ENCODE peak calls at places on chromosomes 12 and 14, in eight cellular contexts. One of them, this sample, is unnamed. For H3K27me3, the result is how much of the 10 kb centered on the place peaks cover.

GRCh38 chr14:102150636-102151195 is 11.0 kb downstream of the WDR20 start:
- DNase-seq in tibial nerve: no peak
- DNase-seq in right lobe of liver: no peak
- DNase-seq in ovary: no peak
- DNase-seq in sigmoid colon: no peak
- DNase-seq in transverse colon: no peak
- DNase-seq in heart left ventricle: no peak
- DNase-seq in HCT116: no peak
- DNase-seq in this sample: no peak

GRCh38 chr14:102262894-102263462 is 42.0 kb downstream of the MOK start:
- DNase-seq in HCT116: peak
- DNase-seq in transverse colon: no peak
- DNase-seq in heart left ventricle: no peak
- DNase-seq in right lobe of liver: no peak
- DNase-seq in tibial nerve: no peak
- DNase-seq in ovary: no peak
- DNase-seq in sigmoid colon: no peak
- DNase-seq in this sample: no peak

GRCh38 chr14:64337901-64338615 is 43.9 kb upstream of the ESR2 start:
- DNase-seq in HCT116: no peak
- DNase-seq in heart left ventricle: peak
- DNase-seq in sigmoid colon: no peak
- DNase-seq in right lobe of liver: no peak
- DNase-seq in tibial nerve: peak
- DNase-seq in transverse colon: peak
- DNase-seq in ovary: no peak
- DNase-seq in this sample: peak

GRCh38 chr14:89356927-89357326 is 60.1 kb downstream of the FOXN3 start:
- DNase-seq in heart left ventricle: no peak
- DNase-seq in right lobe of liver: no peak
- DNase-seq in ovary: no peak
- DNase-seq in HCT116: no peak
- DNase-seq in sigmoid colon: no peak
- DNase-seq in transverse colon: no peak
- DNase-seq in tibial nerve: no peak
- DNase-seq in this sample: no peak

GRCh38 chr12:107418976-107419375 is 266.6 kb upstream of the PWP1 start:
- DNase-seq in transverse colon: no peak
- DNase-seq in tibial nerve: no peak
- DNase-seq in HCT116: no peak
- DNase-seq in sigmoid colon: no peak
- DNase-seq in ovary: no peak
- DNase-seq in right lobe of liver: no peak
- DNase-seq in heart left ventricle: no peak
- DNase-seq in this sample: no peak

GRCh38 chr14:99909500-99910064 is 116.4 kb downstream of the EML1 start:
- DNase-seq in tibial nerve: no peak
- DNase-seq in HCT116: no peak
- DNase-seq in right lobe of liver: no peak
- DNase-seq in transverse colon: no peak
- DNase-seq in sigmoid colon: no peak
- DNase-seq in ovary: no peak
- DNase-seq in heart left ventricle: no peak
- DNase-seq in this sample: no peak

GRCh38 chr12:2460051-2460450 is 334.7 kb upstream of the FKBP4 start:
- DNase-seq in ovary: no peak
- DNase-seq in transverse colon: no peak
- DNase-seq in right lobe of liver: no peak
- DNase-seq in HCT116: no peak
- DNase-seq in sigmoid colon: peak
- DNase-seq in heart left ventricle: no peak
- DNase-seq in tibial nerve: no peak
- DNase-seq in this sample: no peak

GRCh38 chr12:120264511-120265202 is 873 bp downstream of the PXN start:
- DNase-seq in transverse colon: no peak
- DNase-seq in HCT116: no peak
- DNase-seq in right lobe of liver: peak
- DNase-seq in ovary: no peak
- DNase-seq in sigmoid colon: no peak
- DNase-seq in heart left ventricle: peak
- DNase-seq in tibial nerve: no peak
- DNase-seq in this sample: peak

GRCh38 chr14:101889898-101890297 is 74.5 kb upstream of the DYNC1H1 start:
- DNase-seq in transverse colon: peak
- DNase-seq in heart left ventricle: no peak
- DNase-seq in ovary: no peak
- DNase-seq in HCT116: no peak
- DNase-seq in tibial nerve: no peak
- DNase-seq in right lobe of liver: no peak
- DNase-seq in sigmoid colon: no peak
- DNase-seq in this sample: no peak

GRCh38 chr14:75437201-75438143 is 9.7 kb downstream of the JDP2 start:
- DNase-seq in tibial nerve: no peak
- DNase-seq in sigmoid colon: no peak
- DNase-seq in right lobe of liver: no peak
- DNase-seq in ovary: no peak
- DNase-seq in HCT116: no peak
- DNase-seq in heart left ventricle: no peak
- DNase-seq in transverse colon: no peak
- DNase-seq in this sample: peak

GRCh38 chr14:73712071-73712506 is 2.1 kb downstream of the PNMA1 start:
- DNase-seq in right lobe of liver: no peak
- DNase-seq in transverse colon: no peak
- DNase-seq in ovary: no peak
- DNase-seq in tibial nerve: no peak
- DNase-seq in HCT116: no peak
- DNase-seq in sigmoid colon: no peak
- DNase-seq in heart left ventricle: no peak
- DNase-seq in this sample: no peak

GRCh38 chr14:95332641-95333040 is 12.9 kb upstream of the CLMN start:
- DNase-seq in transverse colon: peak
- DNase-seq in heart left ventricle: no peak
- DNase-seq in HCT116: no peak
- DNase-seq in ovary: no peak
- DNase-seq in tibial nerve: no peak
- DNase-seq in right lobe of liver: no peak
- DNase-seq in sigmoid colon: no peak
- DNase-seq in this sample: no peak

GRCh38 chr12:79317184-79317847 is 373.4 kb downstream of the PAWR start:
- DNase-seq in heart left ventricle: no peak
- DNase-seq in transverse colon: no peak
- DNase-seq in ovary: no peak
- DNase-seq in right lobe of liver: no peak
- DNase-seq in sigmoid colon: no peak
- DNase-seq in HCT116: no peak
- DNase-seq in tibial nerve: no peak
- DNase-seq in this sample: peak

GRCh38 chr12:130764073-130764472 is 48.0 kb upstream of the RIMBP2 start:
- DNase-seq in sigmoid colon: peak
- DNase-seq in heart left ventricle: no peak
- DNase-seq in tibial nerve: no peak
- DNase-seq in HCT116: peak
- DNase-seq in transverse colon: no peak
- DNase-seq in ovary: no peak
- DNase-seq in right lobe of liver: no peak
- DNase-seq in this sample: no peak

GRCh38 chr12:58812229-58812628 is 108.1 kb downstream of the LRIG3 start:
- DNase-seq in HCT116: no peak
- DNase-seq in sigmoid colon: no peak
- DNase-seq in right lobe of liver: no peak
- DNase-seq in tibial nerve: no peak
- DNase-seq in transverse colon: no peak
- DNase-seq in heart left ventricle: no peak
- DNase-seq in ovary: no peak
- DNase-seq in this sample: no peak

GRCh38 chr12:122422769-122423257 is 344 bp upstream of the CLIP1 start:
- DNase-seq in ovary: peak
- DNase-seq in HCT116: no peak
- DNase-seq in sigmoid colon: peak
- DNase-seq in transverse colon: peak
- DNase-seq in right lobe of liver: peak
- DNase-seq in heart left ventricle: peak
- DNase-seq in tibial nerve: no peak
- DNase-seq in this sample: peak

GRCh38 chr14:99268776-99269510 is 3.1 kb downstream of the BCL11B start:
- DNase-seq in HCT116: no peak
- DNase-seq in right lobe of liver: no peak
- DNase-seq in tibial nerve: no peak
- DNase-seq in sigmoid colon: no peak
- DNase-seq in heart left ventricle: no peak
- DNase-seq in transverse colon: no peak
- DNase-seq in ovary: no peak
- DNase-seq in this sample: no peak

GRCh38 chr14:91885113-91885712 is 17.9 kb upstream of the TC2N start:
- DNase-seq in HCT116: no peak
- DNase-seq in ovary: no peak
- DNase-seq in transverse colon: no peak
- DNase-seq in sigmoid colon: no peak
- DNase-seq in right lobe of liver: no peak
- DNase-seq in tibial nerve: no peak
- DNase-seq in heart left ventricle: no peak
- DNase-seq in this sample: no peak

GRCh38 chr12:34397591-34398365 is 375.5 kb downstream of the ALG10 start:
- DNase-seq in HCT116: no peak
- DNase-seq in ovary: peak
- DNase-seq in sigmoid colon: peak
- DNase-seq in transverse colon: peak
- DNase-seq in tibial nerve: peak
- DNase-seq in heart left ventricle: peak
- DNase-seq in right lobe of liver: peak
- DNase-seq in this sample: peak

GRCh38 chr12:20376984-20377383 is 8.6 kb downstream of the PDE3A start:
- DNase-seq in right lobe of liver: no peak
- DNase-seq in sigmoid colon: no peak
- DNase-seq in heart left ventricle: no peak
- DNase-seq in transverse colon: no peak
- DNase-seq in tibial nerve: no peak
- DNase-seq in HCT116: peak
- DNase-seq in ovary: no peak
- DNase-seq in this sample: no peak

GRCh38 chr14:53929871-53930685 is 26.5 kb downstream of the BMP4 start:
- DNase-seq in HCT116: peak
- DNase-seq in heart left ventricle: no peak
- DNase-seq in ovary: no peak
- DNase-seq in right lobe of liver: no peak
- DNase-seq in tibial nerve: no peak
- DNase-seq in transverse colon: peak
- DNase-seq in sigmoid colon: no peak
- DNase-seq in this sample: no peak

DNA sequence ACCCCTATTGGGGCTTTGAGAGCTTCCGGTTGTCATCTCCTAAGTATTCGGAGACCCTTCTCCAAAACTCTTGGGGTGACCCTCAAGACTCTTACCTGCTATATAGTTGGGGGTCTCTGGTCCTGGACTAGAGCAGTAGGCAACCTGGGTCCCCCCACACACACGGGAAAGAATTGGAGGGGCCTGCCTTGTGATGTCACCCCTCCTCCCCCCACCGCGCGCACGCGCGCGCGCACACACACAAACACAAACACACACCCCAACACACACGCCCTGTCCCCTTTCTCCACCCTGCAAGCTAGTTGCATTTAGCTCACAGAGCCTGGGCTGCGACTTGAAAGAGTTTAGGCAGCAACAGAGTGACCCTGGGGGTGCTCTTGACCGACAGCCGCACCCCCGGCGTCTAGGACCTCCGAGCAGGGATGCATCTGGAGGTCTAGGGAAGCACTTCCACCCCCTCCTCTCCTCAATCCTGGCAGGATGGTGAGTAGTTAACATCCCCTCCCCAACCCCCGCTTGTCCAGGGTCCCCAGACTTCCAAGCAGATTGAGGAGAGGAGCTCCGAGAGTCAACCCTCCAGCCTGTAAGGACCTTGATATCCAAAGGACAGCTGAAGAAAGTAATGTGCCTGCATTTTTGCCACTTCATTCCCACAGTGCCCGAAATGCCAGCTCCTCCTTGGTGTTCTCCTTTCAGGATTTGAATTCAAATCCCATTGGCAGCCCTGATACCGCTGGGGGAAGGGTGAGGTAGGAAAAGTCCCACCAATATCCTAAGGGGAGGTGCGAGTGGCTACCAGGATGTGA is 1.4 kb upstream of the DNAJC14 start:
- DNase-seq in right lobe of liver: peak
- DNase-seq in ovary: peak
- DNase-seq in transverse colon: peak
- DNase-seq in heart left ventricle: peak
- DNase-seq in HCT116: no peak
- DNase-seq in sigmoid colon: peak
- DNase-seq in tibial nerve: peak
- DNase-seq in this sample: peak
- TF ChIP-seq POLR2A in right lobe of liver: peak
- TF ChIP-seq POLR2A in ovary: peak
- TF ChIP-seq POLR2A in transverse colon: peak
- TF ChIP-seq POLR2A in heart left ventricle: peak
- TF ChIP-seq POLR2A in HCT116: no peak
- TF ChIP-seq POLR2A in sigmoid colon: no peak
- TF ChIP-seq POLR2A in tibial nerve: peak
- TF ChIP-seq POLR2A in this sample: no peak

GRCh38 chr14:36515896-36516718 is 3.9 kb downstream of the NKX2-1 start:
- DNase-seq in right lobe of liver: no peak
- DNase-seq in tibial nerve: no peak
- DNase-seq in ovary: no peak
- DNase-seq in HCT116: no peak
- DNase-seq in transverse colon: no peak
- DNase-seq in heart left ventricle: no peak
- DNase-seq in sigmoid colon: no peak
- DNase-seq in this sample: no peak
- H3K27me3 ChIP-seq in right lobe of liver: half or more
- H3K27me3 ChIP-seq in tibial nerve: half or more
- H3K27me3 ChIP-seq in ovary: under half
- H3K27me3 ChIP-seq in HCT116: under half
- H3K27me3 ChIP-seq in transverse colon: half or more
- H3K27me3 ChIP-seq in heart left ventricle: half or more
- H3K27me3 ChIP-seq in sigmoid colon: half or more
- H3K27me3 ChIP-seq in this sample: half or more

DNA sequence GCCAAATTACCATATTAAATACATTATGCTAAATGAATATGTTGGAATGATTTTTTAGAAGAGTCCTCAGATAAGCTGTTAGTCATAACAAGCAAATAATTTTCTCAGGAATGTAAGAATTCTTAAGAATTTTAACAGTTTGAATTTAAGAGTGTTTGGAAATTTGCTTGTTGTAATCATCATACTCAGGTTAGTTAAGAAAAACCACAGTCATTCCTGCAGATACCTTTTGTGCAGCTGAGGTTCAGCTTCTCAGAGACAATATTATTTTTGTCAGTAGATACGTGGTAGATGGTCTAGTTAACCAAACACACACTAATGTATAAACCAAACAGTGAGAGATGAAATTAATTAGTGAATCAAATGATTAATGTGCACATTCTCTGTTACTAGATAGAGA is 8.9 kb downstream of the WNK1 start:
- DNase-seq in tibial nerve: no peak
- DNase-seq in right lobe of liver: no peak
- DNase-seq in HCT116: no peak
- DNase-seq in ovary: no peak
- DNase-seq in sigmoid colon: no peak
- DNase-seq in heart left ventricle: no peak
- DNase-seq in transverse colon: no peak
- DNase-seq in this sample: no peak
- H3K27ac ChIP-seq in tibial nerve: no peak
- H3K27ac ChIP-seq in right lobe of liver: no peak
- H3K27ac ChIP-seq in HCT116: no peak
- H3K27ac ChIP-seq in ovary: no peak
- H3K27ac ChIP-seq in sigmoid colon: no peak
- H3K27ac ChIP-seq in heart left ventricle: no peak
- H3K27ac ChIP-seq in transverse colon: no peak
- H3K27ac ChIP-seq in this sample: no peak

GRCh38 chr14:21267431-21267845 is 1.8 kb downstream of the HNRNPC start:
- DNase-seq in transverse colon: no peak
- DNase-seq in HCT116: no peak
- DNase-seq in right lobe of liver: no peak
- DNase-seq in ovary: no peak
- DNase-seq in sigmoid colon: no peak
- DNase-seq in heart left ventricle: no peak
- DNase-seq in tibial nerve: no peak
- DNase-seq in this sample: no peak
- TF ChIP-seq POLR2A in transverse colon: no peak
- TF ChIP-seq POLR2A in HCT116: no peak
- TF ChIP-seq POLR2A in right lobe of liver: no peak
- TF ChIP-seq POLR2A in ovary: no peak
- TF ChIP-seq POLR2A in sigmoid colon: no peak
- TF ChIP-seq POLR2A in heart left ventricle: no peak
- TF ChIP-seq POLR2A in tibial nerve: no peak
- TF ChIP-seq POLR2A in this sample: no peak

This sample was measured in adrenal gland.